ENCODE peak calls at places on chromosome 3, in nine cellular contexts. K, D, T, Z, V, C, B, I and F are unnamed samples.

GRCh38 chr3:158470944-158471638 is 99.9 kb upstream of the MLF1 start:
- DNase-seq in K (no peak), D (peak), T (peak), Z (no peak), V (no peak), C (no peak), B (peak), I (peak), F (no peak)

GRCh38 chr3:197942956-197943556 is 6.9 kb upstream of the RPL35A start:
- DNase-seq in K (no peak), D (peak), T (peak), Z (no peak), V (no peak), C (peak), B (peak), I (peak), F (no peak)

GRCh38 chr3:180408654-180409053 is 193.3 kb upstream of the TTC14 start:
- DNase-seq in K (no peak), D (peak), T (peak), Z (no peak), V (no peak), C (peak), B (no peak), I (peak), F (no peak)

GRCh38 chr3:100928638-100929428 is 64.4 kb downstream of the ABI3BP start:
- DNase-seq in K (no peak), D (peak), T (peak), Z (no peak), V (no peak), C (peak), B (peak), I (peak), F (no peak)

GRCh38 chr3:132160218-132160617 is 125.4 kb upstream of the CPNE4 start:
- DNase-seq in K (no peak), D (no peak), T (no peak), Z (no peak), V (no peak), C (no peak), B (no peak), I (no peak), F (no peak)

GRCh38 chr3:28347374-28348285 is 891 bp upstream of the ZCWPW2 start:
- DNase-seq in K (no peak), D (peak), T (peak), Z (no peak), V (no peak), C (peak), B (peak), I (peak), F (no peak)

GRCh38 chr3:40116478-40117162 is 192.9 kb upstream of the EIF1B start:
- DNase-seq in K (no peak), D (peak), T (peak), Z (no peak), V (no peak), C (peak), B (peak), I (peak), F (no peak)

GRCh38 chr3:191246628-191247027 is 47.6 kb downstream of the OSTN start:
- DNase-seq in K (no peak), D (peak), T (peak), Z (no peak), V (no peak), C (peak), B (peak), I (peak), F (no peak)

GRCh38 chr3:116835658-116836057 is 126.1 kb downstream of the TUSC7 start:
- DNase-seq in K (no peak), D (no peak), T (no peak), Z (no peak), V (no peak), C (no peak), B (no peak), I (no peak), F (no peak)

GRCh38 chr3:20673866-20674265 is 487.9 kb upstream of the SGO1 start:
- DNase-seq in K (no peak), D (no peak), T (no peak), Z (no peak), V (no peak), C (no peak), B (no peak), I (no peak), F (no peak)

GRCh38 chr3:34919025-34919424 is 720.3 kb upstream of the ARPP21 start:
- DNase-seq in K (no peak), D (no peak), T (no peak), Z (no peak), V (no peak), C (no peak), B (no peak), I (no peak), F (no peak)

GRCh38 chr3:28050895-28051294 is 190.5 kb upstream of the CMC1 start:
- DNase-seq in K (no peak), D (peak), T (peak), Z (no peak), V (no peak), C (peak), B (peak), I (peak), F (no peak)

GRCh38 chr3:195139091-195139875 is 131.7 kb downstream of the XXYLT1 start:
- DNase-seq in K (no peak), D (peak), T (no peak), Z (no peak), V (no peak), C (no peak), B (no peak), I (no peak), F (no peak)

GRCh38 chr3:39962566-39962965 is 153.2 kb downstream of the MYRIP start:
- DNase-seq in K (no peak), D (no peak), T (no peak), Z (no peak), V (no peak), C (no peak), B (peak), I (peak), F (no peak)

GRCh38 chr3:186742618-186743335 is 25.6 kb downstream of the KNG1 start:
- DNase-seq in K (no peak), D (no peak), T (peak), Z (no peak), V (no peak), C (no peak), B (no peak), I (no peak), F (no peak)

GRCh38 chr3:4493931-4494806 is 1.0 kb downstream of the ITPR1 start:
- DNase-seq in K (peak), D (peak), T (peak), Z (no peak), V (peak), C (no peak), B (peak), I (peak), F (no peak)

GRCh38 chr3:45064512-45065372 is 38.6 kb downstream of the CLEC3B start:
- DNase-seq in K (no peak), D (peak), T (peak), Z (no peak), V (no peak), C (peak), B (peak), I (peak), F (peak)

GRCh38 chr3:32432045-32432710 is 40.5 kb downstream of the CMTM7 start:
- DNase-seq in K (no peak), D (no peak), T (no peak), Z (no peak), V (no peak), C (no peak), B (no peak), I (no peak), F (no peak)

GRCh38 chr3:40088527-40089170 is 220.9 kb upstream of the EIF1B start:
- DNase-seq in K (no peak), D (no peak), T (no peak), Z (no peak), V (no peak), C (no peak), B (no peak), I (no peak), F (no peak)

GRCh38 chr3:155495387-155495786 is 201.9 kb upstream of the STRIT1 start:
- DNase-seq in K (no peak), D (no peak), T (peak), Z (no peak), V (no peak), C (no peak), B (no peak), I (peak), F (no peak)

GRCh38 chr3:123871946-123872345 is 12.2 kb downstream of the MYLK start:
- DNase-seq in K (no peak), D (peak), T (peak), Z (no peak), V (no peak), C (peak), B (no peak), I (peak), F (no peak)

GRCh38 chr3:64867204-64867603 is 179.4 kb upstream of the ADAMTS9 start:
- DNase-seq in K (no peak), D (no peak), T (no peak), Z (no peak), V (no peak), C (no peak), B (no peak), I (no peak), F (no peak)

GRCh38 chr3:79835701-79836100 is 67.9 kb upstream of the ROBO1 start:
- DNase-seq in K (no peak), D (no peak), T (no peak), Z (no peak), V (no peak), C (no peak), B (no peak), I (no peak), F (no peak)

GRCh38 chr3:141782386-141782932 is 19.3 kb downstream of the GRK7 start:
- DNase-seq in K (no peak), D (peak), T (no peak), Z (no peak), V (no peak), C (peak), B (peak), I (peak), F (no peak)
- TF ChIP-seq CTCF in K (no peak), D (peak), T (no peak), Z (no peak), V (no peak), C (no peak), B (peak), I (peak), F (no peak)

GRCh38 chr3:48765376-48765775 is 48.4 kb upstream of the IP6K2 start:
- DNase-seq in K (no peak), D (peak), T (no peak), Z (no peak), V (no peak), C (peak), B (peak), I (peak), F (no peak)
- TF ChIP-seq CTCF in K (no peak), D (peak), T (peak), Z (no peak), V (no peak), C (peak), B (peak), I (no peak), F (peak)

DNA sequence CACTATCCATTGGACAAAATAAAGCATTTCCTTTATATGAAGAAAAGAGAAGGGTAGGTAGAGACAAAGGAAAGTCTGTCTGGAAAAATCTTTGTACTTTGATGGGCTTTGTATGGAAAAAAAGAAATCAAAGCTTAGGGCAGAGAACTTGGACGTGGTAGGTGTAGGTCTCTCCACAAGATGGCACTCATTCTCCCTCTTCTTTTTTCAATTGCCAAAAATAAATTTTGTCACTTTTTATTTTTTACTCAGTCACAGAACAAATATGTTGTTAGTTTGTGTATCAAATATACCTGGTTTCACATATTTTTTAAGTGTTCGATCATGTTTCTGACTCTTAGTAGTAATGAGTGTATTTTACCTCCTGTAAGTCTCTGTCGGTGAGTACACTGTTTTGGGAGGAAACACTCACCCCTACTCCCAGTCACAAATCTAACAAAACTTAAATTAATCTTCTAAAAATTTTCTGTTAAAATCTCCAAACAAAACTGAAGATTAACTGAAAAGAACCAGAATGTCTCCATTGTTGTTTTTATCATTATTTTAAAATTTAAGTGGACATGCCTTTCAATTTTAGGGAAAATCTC is 415.8 kb upstream of the GOLIM4 start:
- DNase-seq in K (no peak), D (peak), T (peak), Z (no peak), V (no peak), C (no peak), B (peak), I (peak), F (no peak)
- TF ChIP-seq CTCF in K (no peak), D (peak), T (peak), Z (no peak), V (no peak), C (peak), B (peak), I (peak), F (peak)

GRCh38 chr3:119831941-119832371 is 50.1 kb downstream of the NR1I2 start:
- DNase-seq in K (no peak), D (no peak), T (peak), Z (no peak), V (no peak), C (peak), B (no peak), I (peak), F (no peak)

GRCh38 chr3:119834754-119835365 is 53.0 kb downstream of the NR1I2 start:
- DNase-seq in K (no peak), D (no peak), T (no peak), Z (no peak), V (no peak), C (no peak), B (no peak), I (no peak), F (no peak)

GRCh38 chr3:119827209-119827608 is 45.3 kb downstream of the NR1I2 start:
- DNase-seq in K (no peak), D (no peak), T (no peak), Z (no peak), V (no peak), C (no peak), B (no peak), I (no peak), F (no peak)

GRCh38 chr3:119829431-119829830 is 47.5 kb downstream of the NR1I2 start:
- DNase-seq in K (no peak), D (no peak), T (no peak), Z (no peak), V (no peak), C (no peak), B (no peak), I (no peak), F (no peak)

DNA sequence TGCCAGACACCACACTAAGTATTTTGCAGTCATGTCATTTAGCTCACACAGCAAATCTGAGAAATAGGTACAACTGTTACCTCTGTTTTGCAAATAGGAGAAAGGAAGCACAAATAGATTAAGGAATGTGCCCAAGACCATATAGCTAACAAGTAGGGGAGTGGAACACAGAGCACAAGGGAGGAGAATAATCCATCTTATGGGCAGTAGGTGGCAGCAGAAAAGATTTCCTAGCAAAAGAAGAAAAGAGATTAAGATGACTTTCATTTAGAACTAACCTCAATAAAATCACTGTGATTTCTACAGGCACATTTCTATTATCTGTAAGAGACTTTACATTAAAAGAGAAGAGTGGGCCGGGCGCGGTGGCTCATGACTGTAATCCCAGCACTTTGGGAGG is 49.1 kb downstream of the NR1I2 start:
- DNase-seq in K (no peak), D (no peak), T (no peak), Z (no peak), V (no peak), C (no peak), B (peak), I (peak), F (no peak)
- TF ChIP-seq CTCF in K (no peak), D (peak), T (peak), Z (no peak), V (no peak), C (peak), B (peak), I (peak), F (no peak)

DNA sequence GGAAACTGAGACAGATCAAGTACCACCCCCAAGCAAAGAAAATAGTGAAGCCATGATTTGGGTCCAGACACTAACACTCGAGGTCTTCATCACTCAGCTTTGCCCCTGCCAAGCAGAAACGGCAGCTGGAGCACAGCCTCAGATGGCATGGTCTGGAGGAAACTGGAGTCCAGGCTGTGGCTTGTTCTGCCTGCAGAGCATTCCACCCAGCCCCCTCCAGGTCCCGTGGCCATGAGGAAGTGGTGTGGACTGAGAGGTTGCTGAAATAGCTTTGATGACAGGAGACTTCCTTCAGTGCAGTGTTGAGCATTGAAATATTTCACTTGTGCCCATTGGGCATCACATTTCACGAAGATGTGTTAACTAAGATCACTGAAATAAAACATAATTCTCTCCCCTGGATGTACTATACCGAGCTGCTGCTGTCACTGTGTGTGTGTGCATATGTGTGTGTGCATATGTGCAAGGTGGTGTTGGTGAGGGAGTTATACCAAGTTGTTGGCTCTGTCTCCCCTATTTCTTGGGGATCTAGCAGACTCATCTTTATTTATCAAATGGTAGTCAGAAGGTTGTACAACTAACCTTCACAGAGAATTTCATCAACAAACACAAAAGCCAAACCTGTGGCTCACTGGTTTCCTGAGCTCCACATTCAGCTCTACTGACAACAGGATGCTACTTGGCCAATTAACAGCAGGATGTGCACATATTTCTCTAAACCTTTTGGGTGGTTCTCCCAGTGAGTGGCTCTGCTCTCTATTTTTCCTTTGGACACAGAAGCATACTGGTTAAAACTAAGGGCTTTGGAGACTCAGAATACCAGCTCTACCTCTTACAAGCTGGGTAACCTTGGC is 660.1 kb upstream of the CFAP20DC start:
- DNase-seq in K (peak), D (no peak), T (no peak), Z (no peak), V (no peak), C (no peak), B (no peak), I (no peak), F (peak)
- TF ChIP-seq CTCF in K (no peak), D (no peak), T (no peak), Z (no peak), V (no peak), C (no peak), B (no peak), I (no peak), F (no peak)